ENCODE peak calls at places on chromosomes 6 and 20, in seven cellular contexts. U is NCI-H1694 treated with DMSO at 0.1 percent for 48 hours; P is B cell; G is SK-MEL-5; Q is HTR-8/SVneo; L is brain microvascular endothelial cell; R is CD8-positive, alpha-beta T cell. F is an unnamed sample.

GRCh38 chr20:6061544-6061943 is 7.7 kb upstream of the LRRN4 start:
- DNase-seq in G (no peak), R (no peak), P (no peak), L (no peak), U (no peak), Q (no peak), F (no peak)

GRCh38 chr20:63094767-63095499 is 88.2 kb upstream of the BHLHE23 start:
- DNase-seq in L (no peak), Q (no peak), R (no peak), U (no peak), G (no peak), P (no peak), F (no peak)

GRCh38 chr6:30684386-30685156 is 1.9 kb downstream of the PPP1R18 start:
- DNase-seq in U (no peak), Q (no peak), L (no peak), R (peak), P (peak), G (no peak), F (peak)

GRCh38 chr20:37392441-37393195 is 46.7 kb downstream of the SRC start:
- DNase-seq in U (no peak), L (no peak), R (no peak), P (peak), Q (no peak), G (peak), F (no peak)

GRCh38 chr20:51333446-51333845 is 209.1 kb downstream of the NFATC2 start:
- DNase-seq in L (no peak), G (no peak), Q (no peak), P (no peak), U (no peak), R (no peak), F (no peak)

GRCh38 chr6:70345619-70346018 is 42.7 kb upstream of the COL9A1 start:
- DNase-seq in R (no peak), G (no peak), L (no peak), P (no peak), Q (no peak), U (no peak), F (no peak)

GRCh38 chr20:57122481-57123138 is 143.8 kb downstream of the BMP7 start:
- DNase-seq in P (no peak), Q (no peak), R (no peak), L (no peak), G (no peak), U (no peak), F (no peak)

GRCh38 chr20:51695574-51696303 is 72.5 kb downstream of the ATP9A start:
- DNase-seq in G (peak), P (no peak), U (no peak), Q (peak), R (no peak), L (peak), F (no peak)

GRCh38 chr20:49676581-49677291 is 36.9 kb downstream of the B4GALT5 start:
- DNase-seq in Q (peak), R (peak), L (peak), U (no peak), P (no peak), G (no peak), F (no peak)

GRCh38 chr20:10848810-10849370 is 175.1 kb upstream of the JAG1 start:
- DNase-seq in U (no peak), P (no peak), Q (peak), R (no peak), G (peak), L (peak), F (no peak)

GRCh38 chr6:79544939-79545450 is 7.8 kb upstream of the LCA5 start:
- DNase-seq in L (peak), P (peak), G (peak), R (no peak), U (peak), Q (peak), F (peak)

GRCh38 chr6:75479712-75480111 is 13.9 kb downstream of the FILIP1 start:
- DNase-seq in R (no peak), L (no peak), P (no peak), Q (no peak), G (no peak), U (no peak), F (no peak)

GRCh38 chr6:44386929-44387345 is 569 bp upstream of the CDC5L start:
- DNase-seq in Q (no peak), U (no peak), P (no peak), G (no peak), R (no peak), L (peak), F (peak)

GRCh38 chr6:78031228-78031627 is 378.4 kb downstream of the MEI4 start:
- DNase-seq in P (no peak), R (no peak), U (no peak), G (no peak), Q (no peak), L (no peak), F (no peak)

GRCh38 chr6:97198181-97198580 is 84.8 kb downstream of the MMS22L start:
- DNase-seq in G (no peak), P (no peak), L (peak), Q (no peak), U (no peak), R (no peak), F (no peak)